ENCODE peak calls at places on chromosomes 2 and 18, in five cellular contexts. Z is cardiac fibroblast, X is transverse colon, D is astrocyte, E is Calu3. N is an unnamed sample.

GRCh38 chr2:85344356-85344954 is 9.9 kb downstream of the RETSAT start:
- DNase-seq in D (no peak), X (no peak), E (no peak), Z (no peak), N (no peak)

GRCh38 chr2:191666241-191666640 is 11.7 kb upstream of the NABP1 start:
- DNase-seq in E (no peak), Z (no peak), X (no peak), D (peak; percentile 85), N (no peak)

GRCh38 chr18:58230438-58231179 is 186.6 kb downstream of the NEDD4L start:
- DNase-seq in Z (no peak), E (peak; percentile 66), X (no peak), D (no peak), N (no peak)

GRCh38 chr2:232333361-232334135 is 45.0 kb upstream of the ALPP start:
- DNase-seq in X (peak; percentile 5), E (peak; percentile 48), D (no peak), Z (peak; percentile 9), N (peak; percentile 85)

GRCh38 chr2:221431477-221431876 is 140.6 kb downstream of the EPHA4 start:
- DNase-seq in Z (no peak), E (no peak), D (no peak), X (peak; percentile 11), N (no peak)

GRCh38 chr2:237222178-237222577 is 136.5 kb downstream of the COPS8 start:
- DNase-seq in Z (peak; percentile 93), E (peak; percentile 25), X (no peak), D (peak; percentile 98), N (no peak)

GRCh38 chr2:72127401-72128058 is 20.1 kb downstream of the CYP26B1 start:
- DNase-seq in Z (no peak), E (no peak), D (no peak), X (no peak), N (peak; percentile 83)

GRCh38 chr2:131044078-131044756 is 49.0 kb downstream of the FAM168B start:
- DNase-seq in D (no peak), X (no peak), Z (no peak), E (no peak), N (no peak)

GRCh38 chr2:239257511-239257937 is 143.3 kb downstream of the HDAC4 start:
- DNase-seq in X (no peak), Z (peak; percentile 74), D (peak; percentile 92), E (no peak), N (no peak)

DNA sequence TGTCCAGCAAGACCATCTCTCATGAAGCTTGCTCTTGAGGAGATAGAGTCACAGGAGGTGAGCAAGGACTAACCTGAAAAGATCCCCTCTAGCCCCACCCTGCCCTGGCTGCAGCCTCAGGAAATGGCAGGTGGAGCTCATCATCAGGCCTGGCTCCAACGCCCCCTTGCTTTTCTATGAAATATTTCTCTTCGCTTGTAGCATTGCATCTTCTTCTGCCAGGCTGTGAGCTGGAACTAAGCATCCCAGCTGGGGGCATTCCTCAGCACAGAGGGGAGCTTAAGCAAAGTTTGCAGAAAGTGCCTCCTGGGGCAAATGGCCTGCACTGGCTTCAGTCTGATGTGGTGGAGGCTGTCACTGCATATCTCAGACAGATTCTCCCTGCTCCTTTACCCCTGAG is 90.1 kb upstream of the LGALSL start:
- DNase-seq in D (no peak), X (no peak), Z (no peak), E (no peak), N (no peak)
- TF ChIP-seq CTCF in D (no peak), X (no peak), Z (no peak), E (no peak), N (no peak)

GRCh38 chr2:177123048-177123447 is 89.5 kb upstream of the HNRNPA3 start:
- DNase-seq in E (no peak), Z (no peak), X (no peak), D (no peak), N (no peak)
- TF ChIP-seq CTCF in E (no peak), Z (no peak), X (no peak), D (no peak), N (no peak)

GRCh38 chr2:42229949-42230348 is 60.8 kb downstream of the EML4 start:
- DNase-seq in X (no peak), E (no peak), Z (no peak), D (no peak), N (no peak)

GRCh38 chr2:42228101-42228500 is 58.9 kb downstream of the EML4 start:
- DNase-seq in Z (no peak), E (no peak), X (no peak), D (no peak), N (no peak)

GRCh38 chr2:42225573-42225972 is 56.4 kb downstream of the EML4 start:
- DNase-seq in E (no peak), X (no peak), Z (no peak), D (no peak), N (no peak)

GRCh38 chr2:42224422-42225067 is 55.4 kb downstream of the EML4 start:
- DNase-seq in E (no peak), X (no peak), Z (no peak), D (no peak), N (no peak)

GRCh38 chr2:42227491-42227890 is 58.3 kb downstream of the EML4 start:
- DNase-seq in X (no peak), E (no peak), Z (no peak), D (no peak), N (no peak)
- TF ChIP-seq CTCF in X (no peak), E (no peak), Z (no peak), D (no peak), N (no peak)

DNA sequence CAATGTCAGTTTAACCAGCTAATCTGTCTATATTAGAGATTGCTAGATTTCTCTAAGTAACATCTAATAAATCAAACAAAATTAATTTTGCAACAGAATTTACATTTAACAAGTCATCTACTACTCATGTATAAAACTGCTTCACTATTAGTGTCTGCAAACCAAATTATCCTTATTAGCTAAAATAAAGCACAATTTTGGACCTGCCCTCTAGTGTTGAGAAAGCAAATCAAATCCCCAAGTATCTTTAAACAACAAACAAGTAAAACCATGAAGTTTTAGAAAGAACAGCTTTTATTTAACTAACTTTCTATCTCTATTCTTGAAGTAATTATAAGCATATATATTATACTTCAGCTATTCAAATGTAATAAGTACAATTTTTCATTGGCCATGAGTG is 113.1 kb upstream of the SP3 start:
- DNase-seq in X (no peak), Z (peak; percentile 46), D (no peak), E (no peak), N (no peak)
- TF ChIP-seq CTCF in X (peak; percentile 25), Z (peak; percentile 46), D (peak; percentile 37), E (peak; percentile 35), N (peak; percentile 81)

DNA sequence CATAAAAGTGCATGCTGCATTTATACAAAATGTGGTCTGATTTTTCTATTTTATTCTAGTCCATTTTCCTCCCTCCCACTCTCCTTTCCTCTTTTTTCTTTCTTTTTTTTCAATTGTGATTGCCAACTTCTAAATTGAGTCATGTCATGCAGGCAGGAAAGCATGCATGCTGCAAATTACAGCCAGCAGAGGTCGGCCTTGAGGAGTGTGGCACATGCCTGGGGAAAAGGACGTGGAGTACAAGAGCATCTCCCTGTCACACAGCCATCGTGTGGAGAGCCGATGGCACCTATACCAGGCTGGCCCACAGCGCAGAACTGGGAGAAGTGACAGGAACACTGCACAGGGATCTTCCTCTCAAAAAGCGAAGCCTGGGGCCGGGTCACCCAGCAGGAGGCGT is 17.8 kb downstream of the LCT start:
- DNase-seq in D (peak; percentile 42), X (peak; percentile 35), E (peak; percentile 24), Z (peak; percentile 24), N (no peak)
- TF ChIP-seq CTCF in D (peak; percentile 41), X (peak; percentile 18), E (peak; percentile 23), Z (peak; percentile 64), N (peak; percentile 68)

GRCh38 chr2:202072226-202072625 is 829 bp upstream of the KIAA2012 start:
- DNase-seq in E (peak; percentile 11), X (no peak), D (no peak), Z (no peak), N (no peak)
- TF ChIP-seq CTCF in E (peak; percentile 68), X (no peak), D (no peak), Z (peak; percentile 28), N (peak; percentile 54)

DNA sequence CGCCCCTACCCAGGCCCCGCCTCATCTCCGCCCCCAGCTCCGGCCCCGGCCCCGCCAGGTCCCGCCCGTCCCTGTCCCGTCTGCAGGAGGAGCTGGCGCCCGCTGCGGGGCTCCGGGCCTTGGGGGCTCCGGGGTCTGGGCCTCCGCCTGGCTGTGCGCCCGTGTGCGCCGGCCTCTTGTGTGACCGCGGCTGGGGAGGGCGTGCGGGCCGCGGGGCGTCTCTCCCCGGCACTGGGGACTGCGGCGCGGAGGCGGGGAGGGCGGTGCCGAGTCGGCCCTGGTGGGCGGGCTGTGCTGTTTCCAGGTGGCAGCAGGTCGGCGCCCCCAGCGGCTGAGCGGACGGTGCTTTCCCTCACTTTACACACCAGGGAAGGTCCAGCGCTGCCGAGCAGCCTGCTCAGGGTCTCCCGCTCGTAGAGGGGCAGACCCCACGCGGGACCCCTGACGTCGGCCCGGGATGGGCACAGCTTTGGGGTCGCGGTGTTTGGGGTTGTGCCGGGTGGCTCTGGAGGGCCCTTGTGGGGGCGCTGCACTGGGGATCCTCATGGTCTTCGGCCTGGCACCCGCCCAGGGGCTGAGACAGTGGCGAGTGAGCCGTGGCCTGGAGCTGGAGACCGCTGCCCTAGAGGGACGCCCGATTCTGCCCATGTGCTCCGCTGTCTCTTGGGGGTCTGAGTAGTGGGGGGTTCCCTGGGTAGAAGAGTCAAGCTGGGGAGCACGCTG is 727 bp downstream of the ING5 start:
- DNase-seq in D (peak; percentile 42), E (peak; percentile 92), Z (no peak), X (peak; percentile 88), N (peak; percentile 97)
- TF ChIP-seq CTCF in D (no peak), E (peak; percentile 50), Z (peak; percentile 32), X (peak; percentile 42), N (peak; percentile 69)

DNA sequence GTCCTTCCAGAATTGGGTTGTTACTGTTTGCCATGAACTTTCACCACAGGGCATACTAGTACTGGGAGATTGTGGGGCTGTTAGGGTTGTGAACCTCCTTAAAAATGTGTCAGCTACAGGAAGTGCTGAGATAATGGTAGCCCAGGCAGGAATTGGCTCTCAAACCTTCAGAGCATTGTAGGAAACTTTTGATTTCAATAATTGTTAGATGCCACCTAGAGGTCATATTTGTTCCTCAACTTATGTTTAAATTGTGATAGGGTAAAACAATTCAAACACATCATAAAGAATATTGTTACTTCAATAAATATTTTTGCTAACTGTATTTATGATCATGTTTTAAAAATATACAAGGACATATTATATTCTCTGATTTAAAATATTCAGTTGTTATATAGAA is 594.6 kb downstream of the ADCYAP1 start:
- DNase-seq in E (no peak), Z (peak; percentile 11), X (no peak), D (no peak), N (no peak)
- TF ChIP-seq CTCF in E (no peak), Z (no peak), X (no peak), D (no peak), N (peak; percentile 72)

GRCh38 chr2:125746321-125746983 is 909.5 kb upstream of the GYPC start:
- DNase-seq in X (no peak), D (no peak), Z (no peak), E (no peak), N (no peak)

GRCh38 chr2:125745514-125745913 is 910.4 kb upstream of the GYPC start:
- DNase-seq in X (peak; percentile 37), E (peak; percentile 2), Z (peak; percentile 7), D (no peak), N (no peak)
- TF ChIP-seq CTCF in X (peak; percentile 44), E (no peak), Z (no peak), D (peak; percentile 15), N (peak; percentile 70)